ENCODE peak calls at places on chromosomes 13 and 19, in ten cellular contexts. One of them, this sample, is unnamed.

GRCh38 chr13:49877629-49878218 is 58.4 kb downstream of the SPRYD7 start:
- DNase-seq in astrocyte of the spinal cord: peak; percentile 41
- DNase-seq in CD4-positive, alpha-beta T cell: no peak
- DNase-seq in K562: no peak
- DNase-seq in BE2C: no peak
- DNase-seq in cardiac muscle cell: no peak
- DNase-seq in mammary epithelial cell: peak; percentile 14
- DNase-seq in AG09309: no peak
- DNase-seq in uterus: no peak
- DNase-seq in ascending aorta: no peak
- DNase-seq in this sample: no peak

GRCh38 chr19:33740811-33741396 is 55.8 kb upstream of the KCTD15 start:
- DNase-seq in ascending aorta: no peak
- DNase-seq in CD4-positive, alpha-beta T cell: no peak
- DNase-seq in uterus: no peak
- DNase-seq in BE2C: no peak
- DNase-seq in cardiac muscle cell: peak; percentile 58
- DNase-seq in mammary epithelial cell: peak; percentile 16
- DNase-seq in astrocyte of the spinal cord: peak; percentile 9
- DNase-seq in AG09309: peak; percentile 2
- DNase-seq in K562: peak; percentile 70
- DNase-seq in this sample: no peak

GRCh38 chr19:58278156-58279041 is at the start of gene ZNF8:
- DNase-seq in mammary epithelial cell: peak; percentile 99
- DNase-seq in K562: peak; percentile 99
- DNase-seq in CD4-positive, alpha-beta T cell: peak; percentile 92
- DNase-seq in astrocyte of the spinal cord: peak; percentile 99
- DNase-seq in AG09309: peak; percentile 88
- DNase-seq in uterus: peak; percentile 98
- DNase-seq in cardiac muscle cell: peak; percentile 99
- DNase-seq in BE2C: peak; percentile 99
- DNase-seq in ascending aorta: peak; percentile 98
- DNase-seq in this sample: peak; percentile 88

GRCh38 chr19:17497149-17497798 is 14.2 kb upstream of the PGLS start:
- DNase-seq in astrocyte of the spinal cord: no peak
- DNase-seq in cardiac muscle cell: no peak
- DNase-seq in CD4-positive, alpha-beta T cell: no peak
- DNase-seq in ascending aorta: no peak
- DNase-seq in AG09309: no peak
- DNase-seq in K562: no peak
- DNase-seq in mammary epithelial cell: no peak
- DNase-seq in uterus: no peak
- DNase-seq in BE2C: no peak
- DNase-seq in this sample: no peak

GRCh38 chr13:72384186-72384823 is 343.1 kb downstream of the MZT1 start:
- DNase-seq in CD4-positive, alpha-beta T cell: no peak
- DNase-seq in K562: no peak
- DNase-seq in uterus: no peak
- DNase-seq in BE2C: no peak
- DNase-seq in astrocyte of the spinal cord: no peak
- DNase-seq in cardiac muscle cell: peak; percentile 18
- DNase-seq in ascending aorta: no peak
- DNase-seq in mammary epithelial cell: no peak
- DNase-seq in AG09309: no peak
- DNase-seq in this sample: no peak

GRCh38 chr13:100644328-100644727 is 30.3 kb downstream of the TMTC4 start:
- DNase-seq in cardiac muscle cell: peak; percentile 6
- DNase-seq in ascending aorta: no peak
- DNase-seq in AG09309: no peak
- DNase-seq in K562: no peak
- DNase-seq in uterus: no peak
- DNase-seq in astrocyte of the spinal cord: no peak
- DNase-seq in BE2C: no peak
- DNase-seq in CD4-positive, alpha-beta T cell: no peak
- DNase-seq in mammary epithelial cell: no peak
- DNase-seq in this sample: no peak

GRCh38 chr13:74200081-74200480 is 65.9 kb upstream of the KLF12 start:
- DNase-seq in uterus: no peak
- DNase-seq in AG09309: no peak
- DNase-seq in K562: no peak
- DNase-seq in astrocyte of the spinal cord: peak; percentile 55
- DNase-seq in BE2C: no peak
- DNase-seq in cardiac muscle cell: no peak
- DNase-seq in CD4-positive, alpha-beta T cell: no peak
- DNase-seq in ascending aorta: no peak
- DNase-seq in mammary epithelial cell: no peak
- DNase-seq in this sample: no peak

GRCh38 chr19:19224852-19225494 is 13.2 kb downstream of the NCAN start:
- DNase-seq in CD4-positive, alpha-beta T cell: peak; percentile 70
- DNase-seq in K562: peak; percentile 96
- DNase-seq in AG09309: peak; percentile 1
- DNase-seq in mammary epithelial cell: peak; percentile 59
- DNase-seq in ascending aorta: peak; percentile 70
- DNase-seq in astrocyte of the spinal cord: peak; percentile 16
- DNase-seq in BE2C: no peak
- DNase-seq in uterus: peak; percentile 40
- DNase-seq in cardiac muscle cell: peak; percentile 70
- DNase-seq in this sample: peak; percentile 71

GRCh38 chr13:56755181-56755580 is 385.5 kb upstream of the PRR20A start:
- DNase-seq in K562: no peak
- DNase-seq in uterus: no peak
- DNase-seq in CD4-positive, alpha-beta T cell: no peak
- DNase-seq in cardiac muscle cell: peak; percentile 2
- DNase-seq in AG09309: no peak
- DNase-seq in BE2C: no peak
- DNase-seq in astrocyte of the spinal cord: no peak
- DNase-seq in mammary epithelial cell: no peak
- DNase-seq in ascending aorta: no peak
- DNase-seq in this sample: no peak
- TF ChIP-seq CTCF in K562: no peak
- TF ChIP-seq CTCF in uterus: no peak
- TF ChIP-seq CTCF in CD4-positive, alpha-beta T cell: no peak
- TF ChIP-seq CTCF in cardiac muscle cell: no peak
- TF ChIP-seq CTCF in AG09309: no peak
- TF ChIP-seq CTCF in BE2C: peak; percentile 24
- TF ChIP-seq CTCF in astrocyte of the spinal cord: no peak
- TF ChIP-seq CTCF in mammary epithelial cell: no peak
- TF ChIP-seq CTCF in ascending aorta: no peak
- TF ChIP-seq CTCF in this sample: no peak

GRCh38 chr13:111531505-111531904 is 211.1 kb downstream of the TEX29 start:
- DNase-seq in astrocyte of the spinal cord: no peak
- DNase-seq in ascending aorta: no peak
- DNase-seq in cardiac muscle cell: peak; percentile 2
- DNase-seq in mammary epithelial cell: no peak
- DNase-seq in uterus: no peak
- DNase-seq in CD4-positive, alpha-beta T cell: no peak
- DNase-seq in AG09309: no peak
- DNase-seq in BE2C: no peak
- DNase-seq in K562: no peak
- DNase-seq in this sample: no peak
- TF ChIP-seq CTCF in astrocyte of the spinal cord: no peak
- TF ChIP-seq CTCF in ascending aorta: no peak
- TF ChIP-seq CTCF in cardiac muscle cell: no peak
- TF ChIP-seq CTCF in mammary epithelial cell: no peak
- TF ChIP-seq CTCF in uterus: no peak
- TF ChIP-seq CTCF in CD4-positive, alpha-beta T cell: no peak
- TF ChIP-seq CTCF in AG09309: no peak
- TF ChIP-seq CTCF in BE2C: no peak
- TF ChIP-seq CTCF in K562: no peak
- TF ChIP-seq CTCF in this sample: no peak

DNA sequence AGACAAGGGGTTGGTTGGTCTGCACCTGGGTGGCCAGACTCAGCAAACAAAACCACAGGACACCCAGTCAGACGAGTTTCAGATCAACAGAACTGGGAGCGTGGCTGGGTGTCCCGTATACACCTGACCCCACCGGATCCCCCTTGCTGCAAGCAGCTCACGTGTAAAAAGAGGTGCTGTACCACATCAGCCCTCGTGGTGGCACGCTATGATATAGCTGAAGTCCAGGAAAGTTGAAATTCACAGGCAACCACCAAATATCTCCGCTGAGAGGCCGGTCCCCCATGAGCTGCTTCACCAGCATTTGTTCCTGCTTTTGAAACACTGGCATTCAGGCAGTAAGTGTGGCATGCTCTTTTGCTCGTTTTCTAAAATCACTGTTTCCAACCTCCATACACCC is 92.3 kb downstream of the TUBA3C start:
- DNase-seq in AG09309: no peak
- DNase-seq in uterus: no peak
- DNase-seq in cardiac muscle cell: no peak
- DNase-seq in K562: peak; percentile 18
- DNase-seq in ascending aorta: no peak
- DNase-seq in astrocyte of the spinal cord: no peak
- DNase-seq in mammary epithelial cell: no peak
- DNase-seq in BE2C: no peak
- DNase-seq in CD4-positive, alpha-beta T cell: no peak
- DNase-seq in this sample: no peak
- TF ChIP-seq CTCF in AG09309: no peak
- TF ChIP-seq CTCF in uterus: no peak
- TF ChIP-seq CTCF in cardiac muscle cell: no peak
- TF ChIP-seq CTCF in K562: peak; percentile 47
- TF ChIP-seq CTCF in ascending aorta: no peak
- TF ChIP-seq CTCF in astrocyte of the spinal cord: no peak
- TF ChIP-seq CTCF in mammary epithelial cell: no peak
- TF ChIP-seq CTCF in BE2C: no peak
- TF ChIP-seq CTCF in CD4-positive, alpha-beta T cell: no peak
- TF ChIP-seq CTCF in this sample: no peak

DNA sequence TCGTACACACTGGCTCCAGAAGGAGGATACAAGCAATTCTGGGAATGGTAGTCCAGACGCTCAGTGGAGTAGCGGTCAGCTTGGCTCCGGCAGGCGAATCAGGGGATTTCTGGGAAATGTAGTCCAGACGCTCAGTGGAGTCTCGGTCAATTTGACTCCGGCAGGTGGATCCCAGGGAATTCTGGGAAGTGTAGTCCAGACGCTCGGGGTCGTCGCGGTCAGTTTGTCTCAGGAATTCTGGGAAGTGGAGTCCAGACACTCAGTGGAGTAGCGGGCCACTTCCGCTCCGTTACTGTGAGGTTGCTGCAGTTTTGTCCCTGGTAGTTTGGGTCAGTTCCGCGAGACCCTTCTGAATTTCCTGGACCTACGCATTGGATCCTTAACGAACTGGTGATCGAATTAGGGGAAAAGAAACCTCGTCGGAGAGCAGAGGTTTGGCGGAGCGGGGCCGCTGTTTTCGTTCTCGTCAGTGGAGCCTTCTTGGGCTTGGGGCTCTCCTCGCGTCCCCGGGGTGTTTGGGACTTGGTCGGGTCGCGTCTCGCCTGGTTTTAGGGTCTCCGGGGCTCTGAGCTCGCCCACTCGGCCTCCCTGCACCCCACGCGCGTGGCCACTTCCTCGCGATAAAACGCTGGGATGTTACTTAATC is at the start of gene ZNF225:
- DNase-seq in cardiac muscle cell: peak; percentile 99
- DNase-seq in K562: peak; percentile 91
- DNase-seq in uterus: peak; percentile 95
- DNase-seq in BE2C: peak; percentile 95
- DNase-seq in ascending aorta: peak; percentile 99
- DNase-seq in astrocyte of the spinal cord: peak; percentile 98
- DNase-seq in CD4-positive, alpha-beta T cell: peak; percentile 55
- DNase-seq in AG09309: peak; percentile 95
- DNase-seq in mammary epithelial cell: peak; percentile 98
- DNase-seq in this sample: peak; percentile 65
- TF ChIP-seq CTCF in cardiac muscle cell: no peak
- TF ChIP-seq CTCF in K562: no peak
- TF ChIP-seq CTCF in uterus: peak; percentile 17
- TF ChIP-seq CTCF in BE2C: peak; percentile 4
- TF ChIP-seq CTCF in ascending aorta: no peak
- TF ChIP-seq CTCF in astrocyte of the spinal cord: no peak
- TF ChIP-seq CTCF in CD4-positive, alpha-beta T cell: no peak
- TF ChIP-seq CTCF in AG09309: no peak
- TF ChIP-seq CTCF in mammary epithelial cell: no peak
- TF ChIP-seq CTCF in this sample: no peak

DNA sequence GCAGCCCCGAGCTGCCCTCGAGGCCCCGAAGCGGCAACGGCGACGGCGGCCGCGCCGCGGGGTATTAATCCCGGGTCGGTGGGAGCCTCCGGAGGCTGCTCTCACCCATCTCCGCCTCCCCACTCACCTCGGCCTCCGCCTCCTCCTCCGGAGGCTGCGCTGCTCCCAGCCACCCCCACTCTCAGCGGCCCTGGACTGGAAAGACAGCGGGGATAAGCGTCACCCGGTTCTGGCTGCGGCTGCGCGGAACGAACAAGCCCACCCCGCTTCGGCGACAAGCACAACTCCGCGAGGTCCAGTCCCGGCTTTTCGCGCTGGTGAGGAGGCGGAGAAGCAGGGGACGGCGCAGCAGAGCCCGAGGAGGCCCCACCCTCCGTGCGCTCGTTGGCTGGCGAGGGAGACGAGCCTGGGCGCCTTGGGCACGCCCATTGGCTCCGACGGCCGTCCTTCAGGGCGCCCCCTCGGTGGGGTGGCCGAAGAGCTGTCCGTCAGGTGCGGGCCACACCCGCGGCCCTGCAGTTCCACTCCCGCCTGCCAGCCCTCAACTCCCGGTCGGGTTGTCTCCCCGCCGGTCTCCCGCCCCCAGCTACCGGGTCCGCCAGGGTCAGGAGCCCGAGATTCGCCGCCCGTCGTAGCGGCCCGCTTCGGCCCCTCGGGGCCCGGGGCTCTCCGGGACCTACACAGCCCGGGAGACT is at the start of gene ZMYM5:
- DNase-seq in cardiac muscle cell: peak; percentile 100
- DNase-seq in BE2C: peak; percentile 99
- DNase-seq in uterus: peak; percentile 99
- DNase-seq in CD4-positive, alpha-beta T cell: peak; percentile 90
- DNase-seq in astrocyte of the spinal cord: peak; percentile 100
- DNase-seq in AG09309: peak; percentile 98
- DNase-seq in mammary epithelial cell: peak; percentile 99
- DNase-seq in K562: peak; percentile 91
- DNase-seq in ascending aorta: peak; percentile 99
- DNase-seq in this sample: peak; percentile 93
- TF ChIP-seq CTCF in cardiac muscle cell: no peak
- TF ChIP-seq CTCF in BE2C: no peak
- TF ChIP-seq CTCF in uterus: peak; percentile 28
- TF ChIP-seq CTCF in CD4-positive, alpha-beta T cell: no peak
- TF ChIP-seq CTCF in astrocyte of the spinal cord: no peak
- TF ChIP-seq CTCF in AG09309: no peak
- TF ChIP-seq CTCF in mammary epithelial cell: no peak
- TF ChIP-seq CTCF in K562: no peak
- TF ChIP-seq CTCF in ascending aorta: no peak
- TF ChIP-seq CTCF in this sample: no peak

DNA sequence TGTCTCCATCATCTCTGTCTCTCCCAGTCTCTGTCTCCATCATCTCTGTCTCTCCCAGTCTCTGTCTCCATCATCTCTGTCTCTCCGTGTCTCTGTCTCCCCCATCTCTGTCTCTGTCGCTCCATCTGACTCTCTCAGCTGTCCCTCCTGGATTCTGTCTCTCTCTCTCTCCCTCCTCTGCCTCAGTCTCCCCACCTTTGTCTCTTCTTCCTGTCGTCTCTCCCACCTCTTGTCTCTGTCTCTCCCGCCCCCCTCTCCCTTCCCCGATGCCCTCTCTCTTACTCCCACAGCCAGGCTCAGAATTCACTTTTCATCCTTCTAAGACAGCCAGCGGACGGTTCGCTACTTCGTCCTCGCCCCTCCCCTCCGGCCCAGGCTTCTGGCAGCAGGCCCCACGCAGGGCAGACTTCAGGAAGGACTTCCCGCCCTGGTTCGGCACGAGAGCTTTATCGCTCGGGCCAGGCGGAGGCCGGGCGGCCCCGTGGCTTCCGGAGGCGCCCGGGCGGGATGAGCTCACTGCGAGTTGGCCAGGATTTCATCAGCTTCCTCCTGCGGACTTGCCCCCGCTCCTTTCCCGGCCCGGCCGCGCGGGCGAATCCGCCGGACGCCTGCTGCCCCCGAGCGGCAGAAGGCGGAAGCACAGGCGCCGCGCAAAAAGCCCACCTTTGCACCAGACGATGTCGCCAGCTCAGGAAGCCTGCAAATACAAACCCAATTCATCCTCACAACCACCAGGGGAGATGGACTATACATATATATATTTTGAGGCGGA is 12.4 kb upstream of the CCDC9 start:
- DNase-seq in mammary epithelial cell: peak; percentile 92
- DNase-seq in K562: peak; percentile 87
- DNase-seq in uterus: peak; percentile 94
- DNase-seq in AG09309: peak; percentile 89
- DNase-seq in BE2C: peak; percentile 95
- DNase-seq in cardiac muscle cell: peak; percentile 99
- DNase-seq in CD4-positive, alpha-beta T cell: peak; percentile 72
- DNase-seq in ascending aorta: peak; percentile 97
- DNase-seq in astrocyte of the spinal cord: peak; percentile 98
- DNase-seq in this sample: peak; percentile 92
- TF ChIP-seq CTCF in mammary epithelial cell: peak; percentile 92
- TF ChIP-seq CTCF in K562: peak; percentile 99
- TF ChIP-seq CTCF in uterus: peak; percentile 100
- TF ChIP-seq CTCF in AG09309: peak; percentile 87
- TF ChIP-seq CTCF in BE2C: peak; percentile 86
- TF ChIP-seq CTCF in cardiac muscle cell: peak; percentile 90
- TF ChIP-seq CTCF in CD4-positive, alpha-beta T cell: peak; percentile 98
- TF ChIP-seq CTCF in ascending aorta: peak; percentile 100
- TF ChIP-seq CTCF in astrocyte of the spinal cord: peak; percentile 86
- TF ChIP-seq CTCF in this sample: peak; percentile 47

This sample was measured in activated B cell treated with CpG ODN at 0.5 μM for 24 hours.